ENCODE peak calls at places on chromosome 19, in eight cellular contexts. D, Z, J, B, I, E, P and C are unnamed samples.

GRCh38 chr19:32336259-32337111 is 8.9 kb upstream of the ZNF507 start:
- DNase-seq in D (no peak), Z (no peak), J (no peak), B (no peak), I (no peak), E (no peak), P (no peak), C (no peak)

GRCh38 chr19:55256562-55257460 is 2.0 kb downstream of the PPP6R1 start:
- DNase-seq in D (no peak), Z (no peak), J (no peak), B (no peak), I (no peak), E (no peak), P (no peak), C (no peak)

GRCh38 chr19:11813801-11814706 is at the start of gene ZNF440:
- DNase-seq in D (peak), Z (peak), J (peak), B (peak), I (peak), E (peak), P (peak), C (peak)

GRCh38 chr19:34645551-34645950 is 31.4 kb downstream of the SCGB2B2 start:
- DNase-seq in D (peak), Z (no peak), J (no peak), B (no peak), I (no peak), E (no peak), P (no peak), C (no peak)

GRCh38 chr19:37654525-37654832 is 786 bp downstream of the ZFP30 start:
- DNase-seq in D (no peak), Z (no peak), J (no peak), B (peak), I (no peak), E (no peak), P (no peak), C (peak)

GRCh38 chr19:13526552-13526951 is 20.3 kb upstream of the CACNA1A start:
- DNase-seq in D (no peak), Z (no peak), J (peak), B (peak), I (no peak), E (no peak), P (no peak), C (no peak)

GRCh38 chr19:46716672-46717033 is 261 bp downstream of the PRKD2 start:
- DNase-seq in D (no peak), Z (no peak), J (no peak), B (peak), I (no peak), E (no peak), P (no peak), C (no peak)

GRCh38 chr19:11324079-11324661 is 15.3 kb downstream of the RAB3D start:
- DNase-seq in D (peak), Z (peak), J (no peak), B (no peak), I (peak), E (peak), P (peak), C (no peak)

GRCh38 chr19:12208221-12208620 is 45.3 kb downstream of the ZNF136 start:
- DNase-seq in D (no peak), Z (no peak), J (no peak), B (no peak), I (no peak), E (no peak), P (no peak), C (no peak)

GRCh38 chr19:8017808-8018207 is 12.4 kb upstream of the ELAVL1 start:
- DNase-seq in D (no peak), Z (no peak), J (no peak), B (peak), I (peak), E (no peak), P (no peak), C (no peak)

GRCh38 chr19:10864538-10864899 is 6.8 kb upstream of the CARM1 start:
- DNase-seq in D (peak), Z (peak), J (no peak), B (peak), I (peak), E (peak), P (peak), C (peak)

GRCh38 chr19:49676136-49676689 is 858 bp upstream of the PRMT1 start:
- DNase-seq in D (peak), Z (peak), J (peak), B (peak), I (peak), E (peak), P (peak), C (peak)

GRCh38 chr19:12628040-12629022 is 17.6 kb downstream of the ZNF791 start:
- DNase-seq in D (no peak), Z (no peak), J (no peak), B (peak), I (no peak), E (no peak), P (no peak), C (no peak)

GRCh38 chr19:30968210-30968609 is 381.0 kb downstream of the TSHZ3 start:
- DNase-seq in D (no peak), Z (no peak), J (no peak), B (peak), I (peak), E (no peak), P (no peak), C (no peak)

GRCh38 chr19:39246951-39247669 is 1.5 kb downstream of the IFNL4 start:
- DNase-seq in D (no peak), Z (no peak), J (no peak), B (peak), I (peak), E (no peak), P (peak), C (no peak)

GRCh38 chr19:54609356-54609791 is 15.9 kb downstream of the LILRA1 start:
- DNase-seq in D (no peak), Z (peak), J (no peak), B (no peak), I (no peak), E (no peak), P (no peak), C (no peak)

GRCh38 chr19:10503002-10503789 is at the start of gene KEAP1:
- DNase-seq in D (peak), Z (peak), J (no peak), B (peak), I (peak), E (no peak), P (peak), C (no peak)

GRCh38 chr19:30884146-30884812 is 465.0 kb downstream of the TSHZ3 start:
- DNase-seq in D (no peak), Z (no peak), J (no peak), B (peak), I (no peak), E (no peak), P (no peak), C (no peak)

GRCh38 chr19:29075149-29075548 is 137.8 kb downstream of the UQCRFS1 start:
- DNase-seq in D (no peak), Z (no peak), J (no peak), B (no peak), I (no peak), E (no peak), P (no peak), C (no peak)

GRCh38 chr19:35502751-35503150 is 10.7 kb downstream of the DMKN start:
- DNase-seq in D (no peak), Z (no peak), J (no peak), B (no peak), I (no peak), E (no peak), P (no peak), C (no peak)

GRCh38 chr19:55165952-55166529 is 372 bp downstream of the DNAAF3 start:
- DNase-seq in D (peak), Z (peak), J (no peak), B (peak), I (peak), E (no peak), P (peak), C (peak)

GRCh38 chr19:5983367-5983955 is 5.5 kb upstream of the RANBP3 start:
- DNase-seq in D (no peak), Z (no peak), J (no peak), B (no peak), I (no peak), E (no peak), P (no peak), C (no peak)

GRCh38 chr19:9912551-9913236 is 23.6 kb downstream of the OLFM2 start:
- DNase-seq in D (peak), Z (no peak), J (no peak), B (no peak), I (no peak), E (no peak), P (no peak), C (no peak)

GRCh38 chr19:8569066-8569761 is 8.0 kb downstream of the MYO1F start:
- DNase-seq in D (no peak), Z (peak), J (no peak), B (no peak), I (peak), E (no peak), P (peak), C (no peak)

GRCh38 chr19:38654478-38655079 is 7.1 kb downstream of the ACTN4 start:
- DNase-seq in D (no peak), Z (no peak), J (no peak), B (no peak), I (no peak), E (no peak), P (no peak), C (no peak)

GRCh38 chr19:6773323-6773931 is 919 bp downstream of the VAV1 start:
- DNase-seq in D (no peak), Z (peak), J (no peak), B (peak), I (peak), E (no peak), P (peak), C (no peak)

GRCh38 chr19:52956917-52957316 is 5.8 kb downstream of the ZNF816 start:
- DNase-seq in D (no peak), Z (no peak), J (no peak), B (no peak), I (no peak), E (no peak), P (no peak), C (no peak)

GRCh38 chr19:41616785-41617621 is 9.9 kb downstream of the CEACAM4 start:
- DNase-seq in D (no peak), Z (no peak), J (no peak), B (peak), I (no peak), E (no peak), P (no peak), C (no peak)

GRCh38 chr19:1139126-1139525 is 34.9 kb downstream of the SBNO2 start:
- DNase-seq in D (no peak), Z (no peak), J (no peak), B (no peak), I (no peak), E (no peak), P (no peak), C (no peak)

GRCh38 chr19:41758846-41759245 is 3.5 kb downstream of the CEACAM6 start:
- DNase-seq in D (no peak), Z (no peak), J (no peak), B (no peak), I (no peak), E (no peak), P (no peak), C (no peak)

GRCh38 chr19:4635763-4636135 is 3.6 kb upstream of the TNFAIP8L1 start:
- DNase-seq in D (no peak), Z (no peak), J (no peak), B (peak), I (no peak), E (no peak), P (no peak), C (no peak)

GRCh38 chr19:45526143-45526542 is 18.9 kb downstream of the VASP start:
- DNase-seq in D (peak), Z (peak), J (peak), B (peak), I (peak), E (no peak), P (peak), C (no peak)
- TF ChIP-seq POLR2AphosphoS5 in D (no peak), Z (no peak), J (no peak), B (no peak), I (no peak), E (no peak), P (no peak), C (no peak)

GRCh38 chr19:15321739-15322138 is 10.6 kb downstream of the BRD4 start:
- DNase-seq in D (no peak), Z (no peak), J (no peak), B (no peak), I (no peak), E (no peak), P (no peak), C (no peak)
- H3K27ac ChIP-seq in D (peak), Z (no peak), J (peak), B (peak), I (no peak), E (peak), P (no peak), C (no peak)

DNA sequence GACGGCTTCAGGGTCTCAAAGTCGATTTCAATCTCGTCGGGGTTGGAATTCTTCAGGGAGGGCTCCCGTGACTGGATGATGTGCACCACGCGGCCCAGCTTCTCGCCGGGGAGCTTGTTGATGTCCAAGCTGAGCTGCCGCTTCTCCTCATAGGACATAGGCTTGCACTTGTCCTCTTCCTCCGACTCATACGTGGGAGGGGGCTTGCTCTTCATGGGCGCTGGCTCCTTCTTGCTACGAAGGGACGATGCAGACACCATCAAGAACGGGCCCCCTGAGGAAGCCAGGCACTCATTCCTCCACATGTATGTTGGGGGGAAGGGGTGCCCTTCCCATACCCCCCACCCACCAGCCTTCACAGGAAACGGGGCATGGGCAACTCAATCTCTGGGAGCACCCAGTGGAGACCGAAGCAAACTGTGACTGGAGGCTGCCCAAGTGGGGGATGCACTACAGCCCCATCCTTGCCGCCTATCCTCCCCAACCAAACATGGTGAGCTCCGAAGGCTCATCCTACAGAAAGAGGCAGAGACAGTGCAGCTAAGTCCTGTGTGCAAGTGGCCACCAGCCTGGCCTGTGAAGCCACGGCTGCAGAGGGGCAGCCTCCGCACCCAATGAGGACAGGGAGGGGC is 23.2 kb upstream of the EPHX3 start:
- DNase-seq in D (no peak), Z (no peak), J (no peak), B (no peak), I (no peak), E (no peak), P (no peak), C (no peak)
- TF ChIP-seq POLR2AphosphoS5 in D (no peak), Z (no peak), J (no peak), B (no peak), I (no peak), E (no peak), P (no peak), C (no peak)

GRCh38 chr19:17108453-17108784 is 32.8 kb downstream of the MYO9B start:
- DNase-seq in D (no peak), Z (no peak), J (no peak), B (no peak), I (no peak), E (no peak), P (no peak), C (no peak)
- H3K27ac ChIP-seq in D (peak), Z (peak), J (no peak), B (peak), I (peak), E (peak), P (peak), C (peak)

DNA sequence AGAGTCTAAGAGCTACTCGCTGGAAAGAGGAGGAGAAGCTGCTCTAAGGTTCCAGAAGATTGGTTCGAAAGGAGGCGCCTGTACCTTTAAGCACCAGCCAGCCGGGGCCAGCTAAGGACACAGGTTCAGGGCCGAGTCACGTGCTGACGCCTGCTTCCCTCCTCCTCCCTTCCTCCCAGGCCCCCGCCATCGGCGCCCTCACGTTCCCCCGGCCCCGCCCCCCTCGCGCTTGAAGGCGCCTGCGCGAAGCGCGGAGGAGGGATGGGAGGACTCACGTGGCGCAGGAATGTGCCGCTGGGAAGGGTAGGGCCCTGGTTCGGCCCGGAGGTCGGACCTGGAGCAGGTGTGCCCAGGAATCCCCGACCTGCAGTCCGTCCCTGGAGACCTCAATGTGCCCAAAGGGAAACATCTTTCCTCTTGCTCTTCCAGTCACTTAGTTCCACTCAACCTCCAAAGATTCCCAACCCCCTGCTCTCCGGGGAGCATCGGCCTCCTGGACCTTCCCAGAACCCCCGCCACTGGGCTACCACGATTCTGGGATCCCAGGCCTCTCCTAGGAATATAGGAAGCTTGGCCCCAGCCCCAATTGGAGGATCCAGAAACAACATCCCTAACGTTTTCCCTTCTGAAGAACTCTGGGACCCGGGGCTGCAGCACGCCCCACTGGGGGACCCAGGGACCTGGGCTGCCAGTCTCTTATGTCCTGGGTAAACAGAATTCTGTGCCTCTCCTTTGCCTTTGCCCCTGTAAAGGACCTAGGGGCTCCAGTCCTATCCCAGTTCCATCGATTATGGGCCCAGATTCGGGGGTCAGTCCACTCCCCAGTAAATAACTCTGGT is 2.5 kb downstream of the DBP start:
- DNase-seq in D (peak), Z (peak), J (peak), B (peak), I (peak), E (peak), P (peak), C (no peak)
- TF ChIP-seq POLR2AphosphoS5 in D (no peak), Z (peak), J (peak), B (peak), I (peak), E (peak), P (peak), C (peak)

DNA sequence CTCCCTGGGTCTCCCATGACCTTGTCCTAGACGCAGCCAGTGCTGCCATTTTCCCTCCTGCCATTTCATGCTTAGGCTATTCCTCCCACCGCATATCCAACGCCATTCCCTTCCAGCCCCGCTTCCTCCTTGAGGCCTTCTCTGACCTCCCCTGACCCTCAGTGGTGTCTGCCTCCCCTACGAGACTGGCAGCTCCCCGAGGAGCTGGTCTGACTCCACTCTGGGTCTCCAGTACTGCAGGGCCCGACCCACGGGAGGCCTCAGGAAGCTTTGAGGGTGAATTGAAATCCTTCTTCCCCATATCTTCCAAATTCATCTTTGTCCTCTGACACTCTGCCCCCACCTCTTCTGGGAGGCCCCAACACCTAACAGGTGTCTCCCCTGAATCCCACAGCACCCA is 708 bp downstream of the KLK15 start:
- DNase-seq in D (no peak), Z (no peak), J (no peak), B (no peak), I (no peak), E (no peak), P (no peak), C (no peak)
- H3K27ac ChIP-seq in D (no peak), Z (no peak), J (no peak), B (no peak), I (no peak), E (no peak), P (no peak), C (no peak)